ENCODE peak calls at places on chromosomes 11 and 22, in eight cellular contexts. One of them, this sample, is unnamed.

GRCh38 chr11:58513747-58514367 is 6.0 kb upstream of the OR5B21 start:
- DNase-seq in A549: peak; percentile 75
- DNase-seq in neural progenitor cell: peak; percentile 75
- DNase-seq in testis: peak; percentile 47
- DNase-seq in AG09309: peak; percentile 42
- DNase-seq in stomach: no peak
- DNase-seq in IMR-90: peak; percentile 76
- DNase-seq in tibial nerve: no peak
- DNase-seq in this sample: peak; percentile 68

GRCh38 chr11:17439316-17439782 is 37.3 kb downstream of the ABCC8 start:
- DNase-seq in tibial nerve: no peak
- DNase-seq in stomach: peak; percentile 74
- DNase-seq in testis: no peak
- DNase-seq in A549: peak; percentile 68
- DNase-seq in AG09309: no peak
- DNase-seq in neural progenitor cell: no peak
- DNase-seq in IMR-90: no peak
- DNase-seq in this sample: no peak

GRCh38 chr22:18068991-18069390 is 8.8 kb upstream of the PEX26 start:
- DNase-seq in neural progenitor cell: no peak
- DNase-seq in IMR-90: no peak
- DNase-seq in stomach: no peak
- DNase-seq in testis: no peak
- DNase-seq in A549: no peak
- DNase-seq in AG09309: no peak
- DNase-seq in tibial nerve: no peak
- DNase-seq in this sample: no peak

GRCh38 chr22:31449521-31449920 is 40.1 kb downstream of the EIF4ENIF1 start:
- DNase-seq in AG09309: no peak
- DNase-seq in tibial nerve: no peak
- DNase-seq in IMR-90: no peak
- DNase-seq in testis: no peak
- DNase-seq in neural progenitor cell: no peak
- DNase-seq in A549: no peak
- DNase-seq in stomach: no peak
- DNase-seq in this sample: no peak

GRCh38 chr11:119902656-119903181 is 173.7 kb upstream of the NECTIN1 start:
- DNase-seq in neural progenitor cell: no peak
- DNase-seq in stomach: no peak
- DNase-seq in A549: no peak
- DNase-seq in IMR-90: no peak
- DNase-seq in tibial nerve: no peak
- DNase-seq in testis: no peak
- DNase-seq in AG09309: no peak
- DNase-seq in this sample: no peak

GRCh38 chr11:120413480-120413879 is 77.3 kb downstream of the ARHGEF12 start:
- DNase-seq in AG09309: peak; percentile 58
- DNase-seq in neural progenitor cell: no peak
- DNase-seq in stomach: no peak
- DNase-seq in A549: no peak
- DNase-seq in testis: no peak
- DNase-seq in tibial nerve: no peak
- DNase-seq in IMR-90: peak; percentile 85
- DNase-seq in this sample: peak; percentile 89

GRCh38 chr11:86248609-86249008 is 4.1 kb downstream of the EED start:
- DNase-seq in testis: no peak
- DNase-seq in stomach: no peak
- DNase-seq in AG09309: no peak
- DNase-seq in tibial nerve: no peak
- DNase-seq in neural progenitor cell: no peak
- DNase-seq in IMR-90: no peak
- DNase-seq in A549: no peak
- DNase-seq in this sample: no peak

GRCh38 chr11:36361901-36362391 is 65.9 kb downstream of the PRR5L start:
- DNase-seq in tibial nerve: no peak
- DNase-seq in A549: peak; percentile 65
- DNase-seq in testis: peak; percentile 23
- DNase-seq in AG09309: peak; percentile 69
- DNase-seq in neural progenitor cell: peak; percentile 19
- DNase-seq in IMR-90: peak; percentile 85
- DNase-seq in stomach: no peak
- DNase-seq in this sample: peak; percentile 88

GRCh38 chr11:19546325-19546724 is 166.3 kb upstream of the NAV2 start:
- DNase-seq in stomach: no peak
- DNase-seq in AG09309: no peak
- DNase-seq in testis: no peak
- DNase-seq in neural progenitor cell: peak; percentile 72
- DNase-seq in A549: peak; percentile 9
- DNase-seq in IMR-90: no peak
- DNase-seq in tibial nerve: no peak
- DNase-seq in this sample: no peak

GRCh38 chr11:130471731-130472433 is 23.4 kb downstream of the ADAMTS15 start:
- DNase-seq in testis: no peak
- DNase-seq in AG09309: no peak
- DNase-seq in stomach: no peak
- DNase-seq in IMR-90: no peak
- DNase-seq in neural progenitor cell: no peak
- DNase-seq in tibial nerve: no peak
- DNase-seq in A549: no peak
- DNase-seq in this sample: no peak

GRCh38 chr11:17473071-17473744 is 3.4 kb downstream of the ABCC8 start:
- DNase-seq in neural progenitor cell: peak; percentile 84
- DNase-seq in IMR-90: peak; percentile 7
- DNase-seq in tibial nerve: no peak
- DNase-seq in AG09309: no peak
- DNase-seq in testis: no peak
- DNase-seq in stomach: no peak
- DNase-seq in A549: peak; percentile 83
- DNase-seq in this sample: no peak

GRCh38 chr11:131668867-131669780 is 298.7 kb downstream of the NTM start:
- DNase-seq in tibial nerve: no peak
- DNase-seq in testis: peak; percentile 47
- DNase-seq in stomach: peak; percentile 40
- DNase-seq in IMR-90: peak; percentile 16
- DNase-seq in A549: peak; percentile 42
- DNase-seq in neural progenitor cell: peak; percentile 80
- DNase-seq in AG09309: no peak
- DNase-seq in this sample: peak; percentile 7

GRCh38 chr22:19871845-19872778 is 17.4 kb upstream of the GNB1L start:
- DNase-seq in stomach: no peak
- DNase-seq in A549: no peak
- DNase-seq in IMR-90: no peak
- DNase-seq in tibial nerve: peak; percentile 8
- DNase-seq in AG09309: no peak
- DNase-seq in neural progenitor cell: no peak
- DNase-seq in testis: no peak
- DNase-seq in this sample: no peak

GRCh38 chr11:133926466-133927246 is 30.1 kb downstream of the IGSF9B start:
- DNase-seq in tibial nerve: no peak
- DNase-seq in testis: no peak
- DNase-seq in stomach: no peak
- DNase-seq in IMR-90: no peak
- DNase-seq in neural progenitor cell: no peak
- DNase-seq in AG09309: no peak
- DNase-seq in A549: no peak
- DNase-seq in this sample: no peak

GRCh38 chr11:63567044-63567840 is 4.1 kb upstream of the PLAAT2 start:
- DNase-seq in tibial nerve: no peak
- DNase-seq in A549: peak; percentile 95
- DNase-seq in neural progenitor cell: no peak
- DNase-seq in stomach: no peak
- DNase-seq in testis: peak; percentile 61
- DNase-seq in AG09309: peak; percentile 55
- DNase-seq in IMR-90: peak; percentile 88
- DNase-seq in this sample: peak; percentile 96

GRCh38 chr11:129636926-129637325 is 178.7 kb upstream of the TMEM45B start:
- DNase-seq in A549: no peak
- DNase-seq in tibial nerve: no peak
- DNase-seq in stomach: no peak
- DNase-seq in testis: no peak
- DNase-seq in IMR-90: no peak
- DNase-seq in AG09309: no peak
- DNase-seq in neural progenitor cell: no peak
- DNase-seq in this sample: no peak

GRCh38 chr11:101169944-101170343 is 40.3 kb upstream of the PGR start:
- DNase-seq in tibial nerve: no peak
- DNase-seq in testis: no peak
- DNase-seq in AG09309: no peak
- DNase-seq in stomach: no peak
- DNase-seq in IMR-90: no peak
- DNase-seq in neural progenitor cell: no peak
- DNase-seq in A549: no peak
- DNase-seq in this sample: no peak

GRCh38 chr22:50341977-50342650 is 1.0 kb upstream of the PPP6R2 start:
- DNase-seq in tibial nerve: peak; percentile 84
- DNase-seq in AG09309: no peak
- DNase-seq in neural progenitor cell: peak; percentile 96
- DNase-seq in testis: peak; percentile 94
- DNase-seq in stomach: peak; percentile 94
- DNase-seq in A549: peak; percentile 83
- DNase-seq in IMR-90: peak; percentile 75
- DNase-seq in this sample: peak; percentile 84

GRCh38 chr11:116457336-116458007 is 315.3 kb downstream of the BUD13 start:
- DNase-seq in stomach: no peak
- DNase-seq in IMR-90: no peak
- DNase-seq in tibial nerve: no peak
- DNase-seq in A549: no peak
- DNase-seq in testis: no peak
- DNase-seq in AG09309: no peak
- DNase-seq in neural progenitor cell: peak; percentile 76
- DNase-seq in this sample: no peak

GRCh38 chr11:75212463-75212862 is 28.1 kb upstream of the TPBGL start:
- DNase-seq in neural progenitor cell: no peak
- DNase-seq in tibial nerve: no peak
- DNase-seq in A549: no peak
- DNase-seq in testis: no peak
- DNase-seq in stomach: no peak
- DNase-seq in AG09309: no peak
- DNase-seq in IMR-90: no peak
- DNase-seq in this sample: no peak

GRCh38 chr11:112564228-112564955 is 303.7 kb upstream of the PLET1 start:
- DNase-seq in tibial nerve: peak; percentile 14
- DNase-seq in AG09309: no peak
- DNase-seq in A549: no peak
- DNase-seq in testis: peak; percentile 18
- DNase-seq in neural progenitor cell: no peak
- DNase-seq in stomach: no peak
- DNase-seq in IMR-90: peak; percentile 79
- DNase-seq in this sample: peak; percentile 90

GRCh38 chr22:27670701-27671412 is 130.7 kb downstream of the MN1 start:
- DNase-seq in AG09309: no peak
- DNase-seq in tibial nerve: no peak
- DNase-seq in testis: peak; percentile 83
- DNase-seq in A549: no peak
- DNase-seq in IMR-90: no peak
- DNase-seq in neural progenitor cell: peak; percentile 98
- DNase-seq in stomach: peak; percentile 50
- DNase-seq in this sample: no peak

GRCh38 chr11:98874050-98874449 is 146.7 kb upstream of the CNTN5 start:
- DNase-seq in A549: no peak
- DNase-seq in AG09309: no peak
- DNase-seq in IMR-90: no peak
- DNase-seq in testis: no peak
- DNase-seq in tibial nerve: no peak
- DNase-seq in neural progenitor cell: no peak
- DNase-seq in stomach: no peak
- DNase-seq in this sample: no peak

GRCh38 chr11:85805387-85805786 is 5.6 kb downstream of the SYTL2 start:
- DNase-seq in IMR-90: peak; percentile 49
- DNase-seq in A549: no peak
- DNase-seq in stomach: no peak
- DNase-seq in AG09309: no peak
- DNase-seq in neural progenitor cell: peak; percentile 26
- DNase-seq in testis: no peak
- DNase-seq in tibial nerve: no peak
- DNase-seq in this sample: no peak

GRCh38 chr11:63829823-63830489 is 9.0 kb upstream of the MARK2 start:
- DNase-seq in stomach: no peak
- DNase-seq in testis: no peak
- DNase-seq in tibial nerve: no peak
- DNase-seq in neural progenitor cell: peak; percentile 68
- DNase-seq in AG09309: no peak
- DNase-seq in A549: peak; percentile 59
- DNase-seq in IMR-90: peak; percentile 44
- DNase-seq in this sample: peak; percentile 38

DNA sequence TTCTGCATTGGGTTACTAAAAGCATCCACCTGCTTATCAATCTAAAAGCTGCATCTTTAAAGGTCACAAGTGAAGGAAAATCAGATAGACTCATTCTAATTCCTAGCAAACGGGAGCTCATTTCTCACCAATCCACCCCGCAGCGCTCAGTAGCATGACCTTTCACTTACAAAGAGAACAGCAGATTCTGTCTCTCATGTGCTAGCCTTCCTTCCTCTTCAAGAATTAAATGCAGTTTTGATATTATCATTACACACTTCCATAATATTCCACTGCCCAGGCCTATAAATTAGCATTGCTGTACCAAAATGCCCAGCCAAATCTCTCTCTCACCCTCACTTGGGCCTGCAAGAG is 212.8 kb downstream of the CADM1 start:
- DNase-seq in A549: no peak
- DNase-seq in IMR-90: no peak
- DNase-seq in neural progenitor cell: no peak
- DNase-seq in stomach: no peak
- DNase-seq in tibial nerve: no peak
- DNase-seq in testis: no peak
- DNase-seq in AG09309: no peak
- DNase-seq in this sample: no peak
- H3K4me3 ChIP-seq in A549: no peak overlapping the region
- H3K4me3 ChIP-seq in IMR-90: no peak overlapping the region
- H3K4me3 ChIP-seq in neural progenitor cell: no peak overlapping the region
- H3K4me3 ChIP-seq in stomach: no peak overlapping the region
- H3K4me3 ChIP-seq in tibial nerve: no peak overlapping the region
- H3K4me3 ChIP-seq in testis: no peak overlapping the region
- H3K4me3 ChIP-seq in AG09309: no peak overlapping the region
- H3K4me3 ChIP-seq in this sample: no peak overlapping the region

GRCh38 chr22:40022536-40023225 is 27.9 kb downstream of the FAM83F start:
- DNase-seq in IMR-90: no peak
- DNase-seq in testis: peak; percentile 66
- DNase-seq in stomach: peak; percentile 65
- DNase-seq in neural progenitor cell: no peak
- DNase-seq in tibial nerve: no peak
- DNase-seq in A549: no peak
- DNase-seq in AG09309: no peak
- DNase-seq in this sample: no peak
- TF ChIP-seq CTCF in IMR-90: no peak
- TF ChIP-seq CTCF in testis: no peak
- TF ChIP-seq CTCF in stomach: no peak
- TF ChIP-seq CTCF in neural progenitor cell: no peak
- TF ChIP-seq CTCF in tibial nerve: no peak
- TF ChIP-seq CTCF in A549: no peak
- TF ChIP-seq CTCF in AG09309: no peak
- TF ChIP-seq CTCF in this sample: no peak

GRCh38 chr22:29756341-29756740 is 10.5 kb downstream of the ZMAT5 start:
- DNase-seq in tibial nerve: no peak
- DNase-seq in neural progenitor cell: no peak
- DNase-seq in stomach: no peak
- DNase-seq in IMR-90: no peak
- DNase-seq in AG09309: no peak
- DNase-seq in testis: no peak
- DNase-seq in A549: no peak
- DNase-seq in this sample: no peak
- H3K4me3 ChIP-seq in tibial nerve: no peak overlapping the region
- H3K4me3 ChIP-seq in neural progenitor cell: no peak overlapping the region
- H3K4me3 ChIP-seq in stomach: no peak overlapping the region
- H3K4me3 ChIP-seq in IMR-90: no peak overlapping the region
- H3K4me3 ChIP-seq in AG09309: no peak overlapping the region
- H3K4me3 ChIP-seq in testis: no peak overlapping the region
- H3K4me3 ChIP-seq in A549: no peak overlapping the region
- H3K4me3 ChIP-seq in this sample: no peak overlapping the region

GRCh38 chr11:115103921-115104320 is 400.3 kb downstream of the CADM1 start:
- DNase-seq in A549: peak; percentile 1
- DNase-seq in neural progenitor cell: no peak
- DNase-seq in AG09309: no peak
- DNase-seq in testis: no peak
- DNase-seq in IMR-90: no peak
- DNase-seq in tibial nerve: no peak
- DNase-seq in stomach: no peak
- DNase-seq in this sample: no peak
- TF ChIP-seq CTCF in A549: no peak
- TF ChIP-seq CTCF in neural progenitor cell: peak; percentile 20
- TF ChIP-seq CTCF in AG09309: no peak
- TF ChIP-seq CTCF in testis: no peak
- TF ChIP-seq CTCF in IMR-90: no peak
- TF ChIP-seq CTCF in tibial nerve: no peak
- TF ChIP-seq CTCF in stomach: no peak
- TF ChIP-seq CTCF in this sample: no peak